ENCODE peak calls at places on chromosomes 6 and 20, in four cellular contexts. U is NCI-H1105; B is stimulated activated naive B cell treated with anti-CD40 and anti-IgM and Interleukin-4, amounts not matched to agents 10 μg/mL and 1 μg/mL and 100 μg/mL, for 72 hours; T is RPMI8226. O is an unnamed sample.

GRCh38 chr6:7669742-7670141 is 56.2 kb upstream of the BMP6 start:
- DNase-seq in U (no peak), B (no peak), T (no peak), O (no peak)

GRCh38 chr6:12367412-12367811 is 77.3 kb downstream of the EDN1 start:
- DNase-seq in U (no peak), B (no peak), T (peak; percentile 47), O (no peak)

GRCh38 chr20:12927489-12927888 is 81.3 kb upstream of the SPTLC3 start:
- DNase-seq in U (no peak), B (no peak), T (no peak), O (no peak)

GRCh38 chr6:28824793-28825731 is 98.7 kb downstream of the TRIM27 start:
- DNase-seq in U (peak; percentile 13), B (no peak), T (no peak), O (no peak)

GRCh38 chr6:26300828-26301227 is 64.2 kb upstream of the BTN3A2 start:
- DNase-seq in U (no peak), B (no peak), T (no peak), O (no peak)

GRCh38 chr6:28208180-28208659 is 16.9 kb upstream of the ZSCAN9 start:
- DNase-seq in U (no peak), B (no peak), T (no peak), O (no peak)

GRCh38 chr20:35912877-35913276 is 41.4 kb downstream of the SCAND1 start:
- DNase-seq in U (no peak), B (no peak), T (no peak), O (no peak)

GRCh38 chr6:20946037-20946436 is 411.8 kb downstream of the CDKAL1 start:
- DNase-seq in U (no peak), B (peak; percentile 4), T (no peak), O (no peak)

GRCh38 chr6:114051031-114051430 is 80.1 kb upstream of the HDAC2 start:
- DNase-seq in U (no peak), B (no peak), T (no peak), O (no peak)

GRCh38 chr6:163335671-163336545 is 78.6 kb upstream of the QKI start:
- DNase-seq in U (no peak), B (no peak), T (no peak), O (no peak)

GRCh38 chr20:7704021-7704420 is 236.2 kb downstream of the HAO1 start:
- DNase-seq in U (peak; percentile 64), B (no peak), T (no peak), O (no peak)

GRCh38 chr20:59015812-59016711 is 3.2 kb upstream of the TUBB1 start:
- DNase-seq in U (no peak), B (no peak), T (no peak), O (no peak)

GRCh38 chr6:18263561-18264337 is 581 bp downstream of the DEK start:
- DNase-seq in U (peak; percentile 71), B (peak; percentile 21), T (peak; percentile 53), O (peak; percentile 80)

GRCh38 chr6:2777249-2777648 is 12.1 kb downstream of the WRNIP1 start:
- DNase-seq in U (no peak), B (no peak), T (no peak), O (no peak)

GRCh38 chr6:80440496-80441160 is 334.2 kb downstream of the BCKDHB start:
- DNase-seq in U (peak; percentile 80), B (no peak), T (no peak), O (no peak)

GRCh38 chr20:19949195-19949867 is 67.8 kb upstream of the NAA20 start:
- DNase-seq in U (no peak), B (no peak), T (no peak), O (no peak)

GRCh38 chr20:48025061-48025515 is 239.8 kb upstream of the SULF2 start:
- DNase-seq in U (no peak), B (no peak), T (peak; percentile 71), O (peak; percentile 88)

GRCh38 chr6:150607044-150607650 is 7.5 kb downstream of the PLEKHG1 start:
- DNase-seq in U (no peak), B (no peak), T (no peak), O (no peak)

O was measured in Caki2.